ENCODE peak calls at places on chromosome 11, in five cellular contexts. I, A, S, U and T are unnamed samples.

GRCh38 chr11:2862395-2862949 is 23.1 kb downstream of the CDKN1C start:
- DNase-seq in A (no peak), I (no peak), S (no peak), U (no peak), T (no peak)

GRCh38 chr11:130644187-130644586 is 195.7 kb downstream of the ADAMTS15 start:
- DNase-seq in I (no peak), S (no peak), A (no peak), U (no peak), T (no peak)

GRCh38 chr11:47915407-47916137 is 64.8 kb upstream of the PTPRJ start:
- DNase-seq in I (no peak), U (no peak), A (no peak), S (no peak), T (peak)

GRCh38 chr11:67666303-67666645 is 8.1 kb downstream of the ALDH3B2 start:
- DNase-seq in A (no peak), S (no peak), U (no peak), I (no peak), T (no peak)

GRCh38 chr11:87144266-87144665 is 106.5 kb downstream of the TMEM135 start:
- DNase-seq in A (no peak), I (no peak), U (no peak), S (no peak), T (no peak)

GRCh38 chr11:579830-580601 is 3.7 kb downstream of the PHRF1 start:
- DNase-seq in U (peak), A (no peak), I (no peak), S (no peak), T (no peak)

GRCh38 chr11:130181295-130182272 is 22.0 kb downstream of the ST14 start:
- DNase-seq in I (no peak), A (peak), S (no peak), U (peak), T (no peak)

GRCh38 chr11:1869427-1870325 is 16.8 kb downstream of the LSP1 start:
- DNase-seq in S (no peak), U (no peak), I (no peak), A (no peak), T (no peak)

GRCh38 chr11:26721967-26722366 is at the start of gene SLC5A12:
- DNase-seq in A (no peak), U (no peak), S (no peak), I (no peak), T (no peak)

GRCh38 chr11:10304495-10305261 is at the start of gene ADM:
- DNase-seq in S (no peak), U (peak), A (peak), I (peak), T (peak)

GRCh38 chr11:115784796-115785521 is 280.7 kb upstream of the CADM1 start:
- DNase-seq in S (no peak), I (no peak), U (no peak), A (no peak), T (no peak)

GRCh38 chr11:326842-327580 is 6.4 kb upstream of the IFITM3 start:
- DNase-seq in U (peak), S (no peak), I (peak), A (no peak), T (peak)

GRCh38 chr11:61116426-61117214 is 14.3 kb downstream of the CD5 start:
- DNase-seq in A (no peak), S (no peak), U (no peak), I (no peak), T (no peak)

GRCh38 chr11:76807206-76807875 is 24.2 kb downstream of the TSKU start:
- DNase-seq in U (peak), S (no peak), I (peak), A (peak), T (peak)

GRCh38 chr11:114195981-114196731 is 100.0 kb upstream of the NNMT start:
- DNase-seq in A (no peak), I (peak), S (no peak), U (peak), T (no peak)

GRCh38 chr11:34522188-34522587 is 8.6 kb upstream of the ELF5 start:
- DNase-seq in A (no peak), S (no peak), I (no peak), U (no peak), T (no peak)

GRCh38 chr11:61516675-61517516 is 8.3 kb downstream of the LRRC10B start:
- DNase-seq in A (no peak), I (no peak), S (no peak), U (peak), T (peak)

GRCh38 chr11:33859306-33859705 is 32.6 kb downstream of the LMO2 start:
- DNase-seq in A (no peak), S (no peak), I (no peak), U (no peak), T (no peak)

GRCh38 chr11:44574620-44575287 is 9.3 kb downstream of the CD82 start:
- DNase-seq in S (peak), I (no peak), A (peak), U (peak), T (peak)

GRCh38 chr11:62542750-62543567 is 3.6 kb downstream of the AHNAK start:
- DNase-seq in I (peak), U (peak), S (no peak), A (peak), T (peak)

GRCh38 chr11:61756452-61757212 is 4.2 kb downstream of the MYRF start:
- DNase-seq in U (peak), A (no peak), I (no peak), S (no peak), T (peak)

GRCh38 chr11:62928011-62928410 is 6.8 kb upstream of the CHRM1 start:
- DNase-seq in U (no peak), A (no peak), I (no peak), S (no peak), T (no peak)

GRCh38 chr11:79413258-79413657 is 27.6 kb downstream of the TENM4 start:
- DNase-seq in I (peak), A (peak), S (peak), U (peak), T (no peak)

GRCh38 chr11:61482513-61482912 is 26.0 kb upstream of the LRRC10B start:
- DNase-seq in I (no peak), U (no peak), S (no peak), A (no peak), T (peak)

GRCh38 chr11:29135504-29135903 is 881.3 kb downstream of the KCNA4 start:
- DNase-seq in U (peak), A (peak), S (peak), I (no peak), T (no peak)

GRCh38 chr11:945986-946385 is 20.3 kb downstream of the AP2A2 start:
- DNase-seq in A (no peak), I (no peak), S (no peak), U (no peak), T (no peak)

GRCh38 chr11:30586251-30587144 is at the start of gene MPPED2:
- DNase-seq in I (peak), A (no peak), U (no peak), S (no peak), T (peak)

GRCh38 chr11:11373934-11374333 is 20.9 kb upstream of the CSNK2A3 start:
- DNase-seq in S (no peak), I (no peak), U (no peak), A (no peak), T (no peak)

GRCh38 chr11:69244286-69244685 is 49.7 kb upstream of the MYEOV start:
- DNase-seq in U (no peak), A (no peak), I (no peak), S (no peak), T (no peak)

GRCh38 chr11:7898666-7899283 is 32.3 kb downstream of the OR10A6 start:
- DNase-seq in S (no peak), U (no peak), A (no peak), I (no peak), T (no peak)

GRCh38 chr11:1540074-1540473 is 32.0 kb downstream of the DUSP8 start:
- DNase-seq in I (no peak), A (no peak), S (no peak), U (no peak), T (no peak)

GRCh38 chr11:1236316-1237127 is 13.7 kb downstream of the MUC5B start:
- DNase-seq in I (no peak), S (no peak), U (no peak), A (no peak), T (no peak)

DNA sequence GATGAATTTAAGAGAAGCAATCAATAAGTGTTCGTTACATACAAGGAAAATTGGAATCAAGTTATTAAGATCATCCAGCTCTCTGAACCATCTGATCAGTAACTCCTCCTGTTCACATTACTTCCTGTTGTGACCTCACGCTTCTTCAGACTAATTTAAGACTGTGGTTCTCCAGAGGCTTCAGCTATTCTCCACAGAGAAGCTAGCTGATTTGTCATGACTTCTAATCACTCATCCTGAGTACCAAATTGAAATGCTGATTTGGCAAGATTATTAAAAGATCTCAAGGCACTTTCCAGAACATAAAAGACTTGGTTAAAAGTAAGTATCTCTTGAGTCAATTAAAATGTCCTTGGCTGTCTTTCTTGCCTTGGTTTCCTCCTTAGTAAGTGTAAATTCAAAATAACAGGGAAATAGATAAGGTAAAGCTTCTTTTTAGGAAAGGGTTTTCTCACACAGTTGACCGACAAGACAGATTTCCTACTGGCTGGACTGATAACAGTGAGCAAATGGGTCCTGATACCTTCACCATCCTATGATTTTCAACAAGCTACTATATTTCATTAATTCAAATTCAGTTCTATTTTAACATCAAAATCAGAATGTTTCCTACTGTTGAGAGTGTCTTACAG is 38.5 kb downstream of the GAB2 start:
- DNase-seq in A (peak), S (no peak), I (no peak), U (peak), T (no peak)
- TF ChIP-seq CTCF in A (no peak), S (no peak), I (no peak), U (no peak), T (no peak)

GRCh38 chr11:12540075-12540685 is 134.0 kb upstream of the TEAD1 start:
- DNase-seq in U (peak), S (no peak), A (peak), I (no peak), T (no peak)
- TF ChIP-seq CTCF in U (no peak), S (no peak), A (no peak), I (no peak), T (no peak)

DNA sequence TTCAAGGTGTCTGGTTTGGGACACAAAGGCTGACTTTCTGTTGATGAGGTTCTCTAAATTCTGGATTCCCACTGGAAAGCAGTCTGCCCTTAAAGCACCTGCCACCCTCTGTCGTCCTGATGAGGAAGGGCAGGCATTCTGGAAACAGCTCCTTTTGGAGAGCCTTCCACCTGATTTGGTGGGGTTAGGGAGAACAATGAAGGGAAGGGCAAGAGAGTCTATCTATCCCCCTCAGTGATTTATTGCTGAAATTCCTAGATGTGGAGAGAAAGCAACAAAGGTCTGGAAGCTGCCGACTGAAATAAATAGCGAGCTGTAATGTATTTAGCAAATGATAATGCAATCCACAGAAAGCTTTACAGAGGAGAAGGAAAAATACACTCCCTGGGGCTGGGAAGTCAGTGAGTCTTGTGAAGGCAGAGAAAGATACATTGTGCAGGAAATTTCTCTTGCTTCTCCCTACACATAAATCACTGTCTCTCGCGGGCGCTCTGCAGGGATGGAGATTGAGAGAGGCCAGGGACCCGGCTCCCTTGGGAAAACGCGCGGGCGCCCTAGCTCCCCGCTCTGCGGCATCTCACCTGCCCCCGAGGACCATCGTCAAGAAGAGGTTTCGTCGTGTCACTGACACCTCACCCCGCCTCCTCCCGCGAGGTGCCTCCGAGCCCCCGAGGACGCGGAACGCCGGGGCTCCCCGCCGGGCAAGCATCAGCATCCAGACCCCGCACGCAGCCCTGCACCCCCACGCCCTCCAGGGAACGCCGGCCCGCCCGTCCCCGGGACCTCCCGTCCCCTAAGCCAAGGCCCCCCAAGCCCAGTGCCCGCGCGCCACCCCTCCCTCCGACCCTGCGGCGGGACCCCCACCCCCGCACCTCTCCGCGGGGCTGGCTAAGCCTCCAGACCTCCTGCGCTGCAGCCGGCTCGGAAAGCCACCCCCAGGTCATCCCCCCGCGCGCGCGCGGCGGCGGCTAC is 673 bp downstream of the CDON start:
- DNase-seq in U (peak), A (peak), I (no peak), S (no peak), T (peak)
- TF ChIP-seq CTCF in U (peak), A (peak), I (no peak), S (peak), T (no peak)

GRCh38 chr11:119716475-119717057 is 12.4 kb downstream of the NECTIN1 start:
- DNase-seq in U (no peak), A (no peak), I (no peak), S (no peak), T (no peak)
- TF ChIP-seq CTCF in U (no peak), A (no peak), I (no peak), S (no peak), T (no peak)

DNA sequence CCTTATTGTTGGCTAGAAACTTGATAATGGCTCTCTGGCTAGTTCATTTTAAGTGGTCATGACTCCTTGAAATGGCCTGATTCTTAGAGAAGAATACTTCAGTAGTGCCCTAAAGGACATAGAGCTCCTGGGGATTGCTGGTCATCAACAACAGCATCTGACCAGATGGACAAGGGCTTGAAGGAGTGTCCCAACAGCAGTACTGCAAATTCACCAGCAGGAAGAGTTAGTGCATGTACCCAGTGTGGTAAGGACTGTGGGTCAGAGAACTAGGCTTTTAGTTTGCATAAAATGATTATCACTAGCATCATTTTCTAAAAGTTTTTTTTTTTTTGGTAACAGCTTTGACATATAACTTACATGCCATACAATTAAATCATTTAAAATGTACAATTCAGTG is 39.5 kb upstream of the CUL5 start:
- DNase-seq in A (no peak), U (peak), S (no peak), I (no peak), T (no peak)
- TF ChIP-seq CTCF in A (no peak), U (no peak), S (no peak), I (no peak), T (no peak)

GRCh38 chr11:72720806-72721205 is 31.4 kb downstream of the ARAP1 start:
- DNase-seq in I (no peak), S (no peak), A (no peak), U (no peak), T (no peak)

GRCh38 chr11:72720047-72720446 is 32.2 kb downstream of the ARAP1 start:
- DNase-seq in U (no peak), I (no peak), S (no peak), A (no peak), T (no peak)

GRCh38 chr11:72718101-72718501 is 34.1 kb downstream of the ARAP1 start:
- DNase-seq in I (no peak), U (no peak), A (no peak), S (no peak), T (no peak)

GRCh38 chr11:72719144-72719543 is 33.1 kb downstream of the ARAP1 start:
- DNase-seq in I (peak), A (peak), U (peak), S (no peak), T (peak)

DNA sequence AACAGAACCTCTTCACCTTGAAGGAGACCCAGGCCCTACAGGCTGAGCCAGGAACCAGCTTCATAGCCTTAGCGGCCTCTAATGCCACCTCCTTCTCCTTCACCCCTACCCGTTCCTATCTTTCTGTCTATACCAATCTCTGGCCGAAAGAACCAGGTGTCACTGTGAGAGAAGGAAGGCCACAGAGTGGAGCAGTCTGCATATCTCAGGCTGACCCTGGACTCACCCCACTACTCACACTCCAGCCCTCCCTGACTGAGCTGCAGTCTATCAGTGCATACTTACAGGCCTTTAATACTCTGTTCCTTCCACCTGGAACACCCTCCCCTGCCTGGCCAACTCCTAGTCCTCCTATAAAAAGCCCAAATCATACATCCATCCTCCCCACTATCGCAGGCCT is 32.7 kb downstream of the ARAP1 start:
- DNase-seq in I (no peak), U (no peak), A (no peak), S (no peak), T (no peak)
- TF ChIP-seq CTCF in I (no peak), U (no peak), A (no peak), S (no peak), T (no peak)